ENCODE peak calls at places on chromosomes 12 and 14, in five cellular contexts. Y, G, X, O and B are unnamed samples. For H3K4me1, the result is how much of the 10 kb centered on the place peaks cover.

GRCh38 chr12:122819209-122819805 is 15.9 kb upstream of the HIP1R start:
- DNase-seq in Y (no peak), G (no peak), X (no peak), O (no peak), B (no peak)

GRCh38 chr12:55707841-55708694 is at the start of gene ITGA7:
- DNase-seq in Y (no peak), G (no peak), X (peak), O (peak), B (no peak)

GRCh38 chr14:104195854-104196253 is 57.5 kb downstream of the KIF26A start:
- DNase-seq in Y (no peak), G (no peak), X (no peak), O (no peak), B (no peak)

GRCh38 chr14:53519137-53519536 is 366.0 kb upstream of the DDHD1 start:
- DNase-seq in Y (no peak), G (no peak), X (no peak), O (no peak), B (no peak)

GRCh38 chr14:68549966-68550705 is 242.7 kb downstream of the ZFP36L1 start:
- DNase-seq in Y (no peak), G (no peak), X (no peak), O (no peak), B (no peak)

GRCh38 chr12:119781804-119782203 is 95.3 kb downstream of the CIT start:
- DNase-seq in Y (no peak), G (no peak), X (no peak), O (no peak), B (no peak)

GRCh38 chr12:48105321-48105866 is 485 bp downstream of the SENP1 start:
- DNase-seq in Y (no peak), G (no peak), X (peak), O (no peak), B (peak)

GRCh38 chr14:54048736-54049135 is 92.1 kb upstream of the BMP4 start:
- DNase-seq in Y (peak), G (no peak), X (no peak), O (no peak), B (no peak)

GRCh38 chr12:89364631-89365030 is 12.3 kb upstream of the DUSP6 start:
- DNase-seq in Y (no peak), G (no peak), X (no peak), O (no peak), B (no peak)

GRCh38 chr12:48542300-48542928 is 17.0 kb downstream of the OR8S1 start:
- DNase-seq in Y (peak), G (no peak), X (peak), O (peak), B (peak)

GRCh38 chr12:104671407-104672095 is 214.8 kb downstream of the CHST11 start:
- DNase-seq in Y (peak), G (peak), X (peak), O (no peak), B (peak)

GRCh38 chr12:104670439-104671406 is 214.0 kb downstream of the CHST11 start:
- DNase-seq in Y (no peak), G (no peak), X (no peak), O (no peak), B (no peak)

GRCh38 chr12:104673294-104674062 is 216.7 kb downstream of the CHST11 start:
- DNase-seq in Y (no peak), G (no peak), X (no peak), O (no peak), B (no peak)

GRCh38 chr12:104672501-104673265 is 215.9 kb downstream of the CHST11 start:
- DNase-seq in Y (no peak), G (no peak), X (no peak), O (no peak), B (peak)

GRCh38 chr12:104672096-104672445 is 215.3 kb downstream of the CHST11 start:
- DNase-seq in Y (no peak), G (no peak), X (no peak), O (no peak), B (no peak)
- H3K4me1 ChIP-seq in Y (under half), G (half or more), X (under half), O (under half), B (half or more)

GRCh38 chr12:121628037-121628436 is 1.7 kb downstream of the ORAI1 start:
- DNase-seq in Y (no peak), G (no peak), X (no peak), O (no peak), B (no peak)
- H3K4me1 ChIP-seq in Y (half or more), G (half or more), X (half or more), O (under half), B (under half)

GRCh38 chr14:78713716-78714115 is 543.5 kb downstream of the NRXN3 start:
- DNase-seq in Y (no peak), G (no peak), X (no peak), O (no peak), B (no peak)
- H3K4me1 ChIP-seq in Y (under half), G (under half), X (under half), O (under half), B (under half)

GRCh38 chr14:65203574-65203973 is 101.3 kb upstream of the MAX start:
- DNase-seq in Y (no peak), G (no peak), X (no peak), O (no peak), B (no peak)

GRCh38 chr14:65204056-65204455 is 101.7 kb upstream of the MAX start:
- DNase-seq in Y (no peak), G (no peak), X (no peak), O (no peak), B (no peak)

GRCh38 chr14:65208548-65208947 is 106.2 kb upstream of the MAX start:
- DNase-seq in Y (no peak), G (no peak), X (no peak), O (no peak), B (no peak)

GRCh38 chr14:65206078-65206447 is 103.7 kb upstream of the MAX start:
- DNase-seq in Y (no peak), G (no peak), X (no peak), O (no peak), B (no peak)

GRCh38 chr14:65206448-65207096 is 104.3 kb upstream of the MAX start:
- DNase-seq in Y (no peak), G (no peak), X (no peak), O (no peak), B (peak)
- H3K4me1 ChIP-seq in Y (under half), G (under half), X (half or more), O (under half), B (under half)

GRCh38 chr12:79301181-79301580 is 389.6 kb downstream of the PAWR start:
- DNase-seq in Y (no peak), G (no peak), X (no peak), O (no peak), B (no peak)

GRCh38 chr12:79298511-79298910 is 392.3 kb downstream of the PAWR start:
- DNase-seq in Y (no peak), G (no peak), X (no peak), O (no peak), B (no peak)

GRCh38 chr12:79302171-79302841 is 388.5 kb downstream of the PAWR start:
- DNase-seq in Y (no peak), G (no peak), X (no peak), O (no peak), B (no peak)

GRCh38 chr12:79300199-79300568 is 390.6 kb downstream of the PAWR start:
- DNase-seq in Y (peak), G (no peak), X (no peak), O (no peak), B (no peak)

DNA sequence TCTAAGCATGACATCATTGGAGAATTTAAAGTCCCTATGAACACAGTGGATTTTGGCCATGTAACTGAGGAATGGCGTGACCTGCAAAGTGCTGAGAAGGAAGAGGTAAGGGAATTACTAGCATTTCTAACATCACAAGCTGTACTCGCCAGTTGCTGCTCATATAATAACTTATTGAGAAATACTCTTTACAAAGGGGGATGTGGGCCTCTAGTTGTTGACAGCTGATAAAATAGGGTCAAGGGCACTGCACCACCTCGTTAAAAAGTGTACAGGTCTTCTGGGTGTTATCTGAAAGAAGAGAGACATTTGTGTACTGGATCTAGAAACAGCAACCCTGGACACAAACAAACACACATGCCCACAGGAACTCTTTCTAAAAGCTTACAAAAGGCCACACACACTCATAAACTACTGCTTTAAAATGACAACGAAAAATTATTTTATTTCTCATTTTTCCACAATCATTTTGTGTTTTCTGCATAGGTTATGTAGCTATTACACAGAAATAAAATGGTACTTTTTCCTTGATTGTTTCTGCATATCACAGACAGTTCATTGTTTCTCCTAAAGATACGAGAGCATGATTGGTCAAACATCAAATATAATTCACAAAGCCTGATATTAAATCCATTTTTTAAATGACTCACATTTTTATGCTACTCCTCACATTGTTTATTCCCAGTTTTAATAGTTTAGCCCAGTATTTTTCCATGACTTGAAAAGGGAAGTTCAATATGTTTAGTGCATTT is 391.1 kb downstream of the PAWR start:
- DNase-seq in Y (peak), G (no peak), X (no peak), O (no peak), B (no peak)
- H3K4me1 ChIP-seq in Y (under half), G (under half), X (under half), O (under half), B (under half)